ENCODE peak calls at places on chromosomes 6 and 20, in nine cellular contexts. One of them, this sample, is unnamed.

GRCh38 chr20:52312131-52312729 is 120.7 kb upstream of the ZFP64 start:
- DNase-seq in heart left ventricle: no peak
- DNase-seq in dermis microvascular lymphatic vessel endothelial cell: peak; percentile 74
- DNase-seq in upper lobe of right lung: no peak
- DNase-seq in SK-N-SH: peak; percentile 70
- DNase-seq in progenitor cell of endocrine pancreas: peak; percentile 27
- DNase-seq in CD8-positive, alpha-beta memory T cell: peak; percentile 66
- DNase-seq in brain pericyte: no peak
- DNase-seq in activated T-cell treated with anti-CD3 and anti-CD28 coated beads, Interleukin-2, amount 50 U/mL, for 72 hours: peak; percentile 61
- DNase-seq in this sample: peak; percentile 24

GRCh38 chr20:19211661-19212523 is 550 bp upstream of the SLC24A3 start:
- DNase-seq in activated T-cell treated with anti-CD3 and anti-CD28 coated beads, Interleukin-2, amount 50 U/mL, for 72 hours: no peak
- DNase-seq in CD8-positive, alpha-beta memory T cell: no peak
- DNase-seq in upper lobe of right lung: peak; percentile 80
- DNase-seq in progenitor cell of endocrine pancreas: peak; percentile 39
- DNase-seq in dermis microvascular lymphatic vessel endothelial cell: no peak
- DNase-seq in heart left ventricle: peak; percentile 65
- DNase-seq in brain pericyte: no peak
- DNase-seq in SK-N-SH: peak; percentile 30
- DNase-seq in this sample: no peak

GRCh38 chr6:797479-798077 is 104.6 kb upstream of the EXOC2 start:
- DNase-seq in SK-N-SH: peak; percentile 36
- DNase-seq in upper lobe of right lung: no peak
- DNase-seq in brain pericyte: peak; percentile 24
- DNase-seq in heart left ventricle: no peak
- DNase-seq in CD8-positive, alpha-beta memory T cell: no peak
- DNase-seq in activated T-cell treated with anti-CD3 and anti-CD28 coated beads, Interleukin-2, amount 50 U/mL, for 72 hours: peak; percentile 46
- DNase-seq in dermis microvascular lymphatic vessel endothelial cell: peak; percentile 62
- DNase-seq in progenitor cell of endocrine pancreas: peak; percentile 21
- DNase-seq in this sample: peak; percentile 10

GRCh38 chr6:140393665-140394064 is 1019.2 kb upstream of the CITED2 start:
- DNase-seq in activated T-cell treated with anti-CD3 and anti-CD28 coated beads, Interleukin-2, amount 50 U/mL, for 72 hours: no peak
- DNase-seq in heart left ventricle: no peak
- DNase-seq in SK-N-SH: no peak
- DNase-seq in upper lobe of right lung: no peak
- DNase-seq in progenitor cell of endocrine pancreas: no peak
- DNase-seq in brain pericyte: no peak
- DNase-seq in CD8-positive, alpha-beta memory T cell: no peak
- DNase-seq in dermis microvascular lymphatic vessel endothelial cell: peak; percentile 92
- DNase-seq in this sample: peak; percentile 78

GRCh38 chr6:121849477-121849876 is 414.0 kb downstream of the GJA1 start:
- DNase-seq in CD8-positive, alpha-beta memory T cell: no peak
- DNase-seq in progenitor cell of endocrine pancreas: peak; percentile 46
- DNase-seq in upper lobe of right lung: no peak
- DNase-seq in brain pericyte: no peak
- DNase-seq in SK-N-SH: peak; percentile 59
- DNase-seq in heart left ventricle: no peak
- DNase-seq in dermis microvascular lymphatic vessel endothelial cell: peak; percentile 90
- DNase-seq in activated T-cell treated with anti-CD3 and anti-CD28 coated beads, Interleukin-2, amount 50 U/mL, for 72 hours: peak; percentile 45
- DNase-seq in this sample: peak; percentile 53

GRCh38 chr20:20759132-20759531 is 46.7 kb upstream of the RALGAPA2 start:
- DNase-seq in activated T-cell treated with anti-CD3 and anti-CD28 coated beads, Interleukin-2, amount 50 U/mL, for 72 hours: no peak
- DNase-seq in dermis microvascular lymphatic vessel endothelial cell: peak; percentile 80
- DNase-seq in brain pericyte: no peak
- DNase-seq in upper lobe of right lung: no peak
- DNase-seq in heart left ventricle: no peak
- DNase-seq in CD8-positive, alpha-beta memory T cell: no peak
- DNase-seq in progenitor cell of endocrine pancreas: no peak
- DNase-seq in SK-N-SH: no peak
- DNase-seq in this sample: no peak

GRCh38 chr20:1806456-1806855 is 88.8 kb upstream of the SIRPA start:
- DNase-seq in progenitor cell of endocrine pancreas: no peak
- DNase-seq in brain pericyte: no peak
- DNase-seq in dermis microvascular lymphatic vessel endothelial cell: no peak
- DNase-seq in CD8-positive, alpha-beta memory T cell: no peak
- DNase-seq in heart left ventricle: no peak
- DNase-seq in activated T-cell treated with anti-CD3 and anti-CD28 coated beads, Interleukin-2, amount 50 U/mL, for 72 hours: no peak
- DNase-seq in upper lobe of right lung: no peak
- DNase-seq in SK-N-SH: no peak
- DNase-seq in this sample: no peak

GRCh38 chr6:82362868-82363267 is 749 bp upstream of the TPBG start:
- DNase-seq in activated T-cell treated with anti-CD3 and anti-CD28 coated beads, Interleukin-2, amount 50 U/mL, for 72 hours: no peak
- DNase-seq in SK-N-SH: peak; percentile 21
- DNase-seq in progenitor cell of endocrine pancreas: no peak
- DNase-seq in heart left ventricle: no peak
- DNase-seq in upper lobe of right lung: no peak
- DNase-seq in dermis microvascular lymphatic vessel endothelial cell: no peak
- DNase-seq in brain pericyte: no peak
- DNase-seq in CD8-positive, alpha-beta memory T cell: no peak
- DNase-seq in this sample: no peak

GRCh38 chr6:120122401-120122800 is 772.8 kb upstream of the MAN1A1 start:
- DNase-seq in brain pericyte: no peak
- DNase-seq in SK-N-SH: no peak
- DNase-seq in activated T-cell treated with anti-CD3 and anti-CD28 coated beads, Interleukin-2, amount 50 U/mL, for 72 hours: no peak
- DNase-seq in heart left ventricle: no peak
- DNase-seq in upper lobe of right lung: no peak
- DNase-seq in dermis microvascular lymphatic vessel endothelial cell: no peak
- DNase-seq in progenitor cell of endocrine pancreas: no peak
- DNase-seq in CD8-positive, alpha-beta memory T cell: no peak
- DNase-seq in this sample: no peak

GRCh38 chr6:62746968-62747367 is 460.9 kb upstream of the KHDRBS2 start:
- DNase-seq in SK-N-SH: no peak
- DNase-seq in upper lobe of right lung: no peak
- DNase-seq in progenitor cell of endocrine pancreas: no peak
- DNase-seq in CD8-positive, alpha-beta memory T cell: no peak
- DNase-seq in dermis microvascular lymphatic vessel endothelial cell: no peak
- DNase-seq in activated T-cell treated with anti-CD3 and anti-CD28 coated beads, Interleukin-2, amount 50 U/mL, for 72 hours: no peak
- DNase-seq in brain pericyte: no peak
- DNase-seq in heart left ventricle: no peak
- DNase-seq in this sample: no peak

GRCh38 chr6:15477746-15478145 is 185.1 kb downstream of the DTNBP1 start:
- DNase-seq in heart left ventricle: no peak
- DNase-seq in activated T-cell treated with anti-CD3 and anti-CD28 coated beads, Interleukin-2, amount 50 U/mL, for 72 hours: no peak
- DNase-seq in dermis microvascular lymphatic vessel endothelial cell: no peak
- DNase-seq in progenitor cell of endocrine pancreas: no peak
- DNase-seq in brain pericyte: no peak
- DNase-seq in SK-N-SH: no peak
- DNase-seq in upper lobe of right lung: no peak
- DNase-seq in CD8-positive, alpha-beta memory T cell: no peak
- DNase-seq in this sample: no peak

GRCh38 chr6:133456439-133456838 is 215.3 kb downstream of the EYA4 start:
- DNase-seq in dermis microvascular lymphatic vessel endothelial cell: no peak
- DNase-seq in SK-N-SH: no peak
- DNase-seq in upper lobe of right lung: no peak
- DNase-seq in CD8-positive, alpha-beta memory T cell: no peak
- DNase-seq in progenitor cell of endocrine pancreas: no peak
- DNase-seq in activated T-cell treated with anti-CD3 and anti-CD28 coated beads, Interleukin-2, amount 50 U/mL, for 72 hours: no peak
- DNase-seq in heart left ventricle: no peak
- DNase-seq in brain pericyte: no peak
- DNase-seq in this sample: no peak

GRCh38 chr6:25670208-25670607 is 18.2 kb downstream of the SCGN start:
- DNase-seq in CD8-positive, alpha-beta memory T cell: no peak
- DNase-seq in heart left ventricle: no peak
- DNase-seq in activated T-cell treated with anti-CD3 and anti-CD28 coated beads, Interleukin-2, amount 50 U/mL, for 72 hours: no peak
- DNase-seq in upper lobe of right lung: no peak
- DNase-seq in SK-N-SH: no peak
- DNase-seq in brain pericyte: no peak
- DNase-seq in progenitor cell of endocrine pancreas: no peak
- DNase-seq in dermis microvascular lymphatic vessel endothelial cell: no peak
- DNase-seq in this sample: no peak